ENCODE peak calls at places on chromosomes 5 and 9, in ten cellular contexts. G is GM03348; B is AG08395; C is kidney; K is erythroblast; H is stimulated activated CD4-positive, alpha-beta T cell treated with anti-CD3 and anti-CD28 coated beads, Interleukin-1b, Interleukin-23, amount 100 ng/mL, for 24 hours; S is progenitor cell of endocrine pancreas; O is substantia nigra; L is NCI-H1417; Z is left cardiac atrium. X is an unnamed sample.

GRCh38 chr5:141182248-141182647 is at the start of gene PCDHB16:
- DNase-seq in C (peak), H (no peak), L (no peak), O (no peak), Z (no peak), S (no peak), K (no peak), G (peak), B (peak), X (peak)

GRCh38 chr9:128733256-128733655 is 9.3 kb upstream of the ZDHHC12 start:
- DNase-seq in B (peak), O (no peak), L (peak), C (no peak), Z (peak), G (peak), H (no peak), S (peak), K (peak), X (peak)

GRCh38 chr9:129435272-129435671 is 185.6 kb downstream of the C9orf50 start:
- DNase-seq in C (no peak), G (no peak), Z (no peak), B (no peak), K (no peak), L (no peak), H (no peak), O (no peak), S (no peak), X (no peak)

GRCh38 chr9:110659891-110660541 is 8.6 kb upstream of the MUSK start:
- DNase-seq in O (no peak), C (no peak), B (no peak), L (no peak), S (no peak), K (no peak), Z (no peak), G (no peak), H (no peak), X (no peak)

GRCh38 chr5:151065609-151066008 is 15.2 kb downstream of the TNIP1 start:
- DNase-seq in K (no peak), S (no peak), B (no peak), C (no peak), Z (no peak), H (no peak), L (no peak), O (no peak), G (no peak), X (no peak)

GRCh38 chr5:65262590-65263189 is 219.0 kb downstream of the ADAMTS6 start:
- DNase-seq in G (peak), B (peak), S (no peak), H (no peak), O (no peak), L (no peak), K (peak), C (no peak), Z (peak), X (peak)

GRCh38 chr9:109499061-109499630 is 1.0 kb upstream of the PTPN3 start:
- DNase-seq in Z (no peak), G (no peak), L (no peak), B (no peak), O (no peak), C (no peak), S (no peak), H (no peak), K (no peak), X (no peak)

GRCh38 chr5:150057052-150057451 is 29.3 kb downstream of the CSF1R start:
- DNase-seq in L (no peak), K (no peak), G (no peak), B (no peak), H (no peak), Z (no peak), C (no peak), O (no peak), S (no peak), X (no peak)

GRCh38 chr9:3874472-3875370 is 348.9 kb upstream of the RFX3 start:
- DNase-seq in B (no peak), L (no peak), O (no peak), K (no peak), S (no peak), G (no peak), Z (no peak), H (no peak), C (no peak), X (no peak)

GRCh38 chr9:14654932-14655331 is 38.3 kb downstream of the ZDHHC21 start:
- DNase-seq in O (no peak), S (no peak), B (no peak), L (no peak), C (no peak), H (no peak), Z (no peak), G (no peak), K (peak), X (no peak)

GRCh38 chr9:92590386-92590785 is 54.6 kb upstream of the ECM2 start:
- DNase-seq in H (no peak), L (no peak), C (no peak), O (peak), G (peak), Z (peak), S (no peak), B (peak), K (no peak), X (no peak)

GRCh38 chr9:92671323-92671722 is 1.4 kb upstream of the IPPK start:
- DNase-seq in Z (peak), L (peak), C (peak), K (peak), S (no peak), B (peak), H (no peak), G (peak), O (no peak), X (no peak)

GRCh38 chr9:109914280-109915027 is 134.5 kb downstream of the PALM2AKAP2 start:
- DNase-seq in S (no peak), C (no peak), K (no peak), Z (no peak), B (peak), L (no peak), O (no peak), G (peak), H (no peak), X (no peak)

GRCh38 chr5:79983618-79984017 is 7.4 kb downstream of the MTX3 start:
- DNase-seq in L (no peak), O (no peak), C (no peak), H (no peak), S (no peak), K (no peak), G (peak), B (no peak), Z (no peak), X (no peak)

GRCh38 chr9:92138157-92138959 is 23.1 kb upstream of the SPTLC1 start:
- DNase-seq in K (peak), H (peak), O (no peak), C (peak), L (peak), G (peak), B (peak), Z (peak), S (peak), X (peak)

GRCh38 chr9:19410594-19410993 is 1.8 kb downstream of the ACER2 start:
- DNase-seq in O (no peak), H (no peak), S (no peak), B (no peak), L (no peak), Z (no peak), K (no peak), G (no peak), C (no peak), X (no peak)

GRCh38 chr5:57324159-57324558 is 150.3 kb downstream of the GPBP1 start:
- DNase-seq in K (no peak), Z (no peak), G (no peak), C (no peak), L (no peak), S (no peak), O (no peak), B (no peak), H (no peak), X (no peak)